ENCODE peak calls at places on chromosomes 4 and X, in six cellular contexts. J is vagina, T is adrenal gland, F is uterus, L is fibroblast of villous mesenchyme, P is endodermal cell. Z is an unnamed sample.

GRCh38 chr4:174398728-174399127 is 115.0 kb downstream of the CEP44 start:
- DNase-seq in J (no peak), T (no peak), F (no peak), L (peak), P (no peak), Z (no peak)

GRCh38 chrX:97685753-97686152 is 802.0 kb downstream of the RPA4 start:
- DNase-seq in J (no peak), T (peak), F (no peak), L (peak), P (no peak), Z (peak)

GRCh38 chr4:8200302-8200975 is 1.3 kb downstream of the SH3TC1 start:
- DNase-seq in J (no peak), T (no peak), F (no peak), L (peak), P (no peak), Z (peak)

GRCh38 chr4:13264126-13264525 is 220.0 kb downstream of the RAB28 start:
- DNase-seq in J (no peak), T (no peak), F (no peak), L (no peak), P (no peak), Z (no peak)

GRCh38 chr4:126661194-126661593 is 971.6 kb upstream of the INTU start:
- DNase-seq in J (no peak), T (no peak), F (no peak), L (no peak), P (no peak), Z (no peak)

GRCh38 chr4:24778427-24779225 is 16.7 kb upstream of the SOD3 start:
- DNase-seq in J (peak), T (no peak), F (peak), L (peak), P (no peak), Z (no peak)

GRCh38 chrX:15293471-15293870 is 22.0 kb downstream of the ASB11 start:
- DNase-seq in J (no peak), T (no peak), F (no peak), L (no peak), P (no peak), Z (no peak)

GRCh38 chr4:53010320-53010719 is 148.2 kb downstream of the RASL11B start:
- DNase-seq in J (no peak), T (peak), F (peak), L (peak), P (no peak), Z (peak)

GRCh38 chr4:87192155-87192919 is 28.1 kb downstream of the KLHL8 start:
- DNase-seq in J (no peak), T (no peak), F (no peak), L (no peak), P (no peak), Z (no peak)

GRCh38 chr4:150149381-150149780 is 71.1 kb downstream of the DCLK2 start:
- DNase-seq in J (no peak), T (peak), F (no peak), L (peak), P (no peak), Z (no peak)

GRCh38 chr4:36757623-36758311 is 476.4 kb downstream of the DTHD1 start:
- DNase-seq in J (no peak), T (no peak), F (no peak), L (no peak), P (peak), Z (no peak)

GRCh38 chr4:21192367-21192766 is 492.1 kb downstream of the PACRGL start:
- DNase-seq in J (no peak), T (no peak), F (no peak), L (no peak), P (no peak), Z (no peak)

GRCh38 chrX:153460826-153461225 is 9.6 kb downstream of the HAUS7 start:
- DNase-seq in J (no peak), T (peak), F (peak), L (peak), P (peak), Z (peak)

GRCh38 chr4:186689476-186689875 is 34.2 kb downstream of the FAT1 start:
- DNase-seq in J (no peak), T (no peak), F (no peak), L (no peak), P (no peak), Z (peak)

GRCh38 chr4:143253156-143253555 is 68.4 kb downstream of the USP38 start:
- DNase-seq in J (no peak), T (no peak), F (no peak), L (no peak), P (no peak), Z (no peak)

GRCh38 chr4:143252478-143252877 is 67.8 kb downstream of the USP38 start:
- DNase-seq in J (no peak), T (no peak), F (no peak), L (no peak), P (no peak), Z (no peak)

GRCh38 chr4:143250617-143251016 is 65.9 kb downstream of the USP38 start:
- DNase-seq in J (no peak), T (no peak), F (no peak), L (no peak), P (no peak), Z (no peak)

GRCh38 chr4:143251348-143251747 is 66.6 kb downstream of the USP38 start:
- DNase-seq in J (no peak), T (no peak), F (no peak), L (no peak), P (no peak), Z (no peak)

GRCh38 chr4:143251781-143252180 is 67.1 kb downstream of the USP38 start:
- DNase-seq in J (no peak), T (no peak), F (no peak), L (no peak), P (no peak), Z (no peak)
- H3K4me3 ChIP-seq in J (no peak), T (no peak), F (no peak), L (no peak), P (no peak), Z (no peak)

GRCh38 chr4:121050251-121050650 is 22.1 kb downstream of the NDNF start:
- DNase-seq in J (no peak), T (no peak), F (no peak), L (no peak), P (no peak), Z (no peak)
- TF ChIP-seq CTCF in J (no peak), T (no peak), F (no peak), L (peak), P (peak), Z (peak)

GRCh38 chr4:142480244-142480643 is 365.9 kb downstream of the INPP4B start:
- DNase-seq in J (no peak), T (no peak), F (no peak), L (peak), P (no peak), Z (no peak)

GRCh38 chr4:142473218-142473959 is 372.7 kb downstream of the INPP4B start:
- DNase-seq in J (no peak), T (no peak), F (peak), L (no peak), P (no peak), Z (peak)

GRCh38 chr4:142473960-142474338 is 372.2 kb downstream of the INPP4B start:
- DNase-seq in J (no peak), T (no peak), F (no peak), L (no peak), P (no peak), Z (no peak)

GRCh38 chr4:142475663-142476062 is 370.4 kb downstream of the INPP4B start:
- DNase-seq in J (no peak), T (no peak), F (no peak), L (peak), P (no peak), Z (no peak)

GRCh38 chr4:142474398-142475087 is 371.6 kb downstream of the INPP4B start:
- DNase-seq in J (no peak), T (no peak), F (no peak), L (no peak), P (no peak), Z (peak)
- H3K4me3 ChIP-seq in J (no peak), T (no peak), F (no peak), L (no peak), P (no peak), Z (no peak)

GRCh38 chr4:121822796-121823504 is 733 bp downstream of the CCNA2 start:
- DNase-seq in J (no peak), T (peak), F (peak), L (peak), P (peak), Z (peak)

GRCh38 chr4:121822047-121822446 is 1.6 kb downstream of the CCNA2 start:
- DNase-seq in J (no peak), T (no peak), F (no peak), L (no peak), P (no peak), Z (no peak)

GRCh38 chr4:121824950-121825349 is 1.3 kb upstream of the CCNA2 start:
- DNase-seq in J (no peak), T (no peak), F (no peak), L (no peak), P (no peak), Z (no peak)

GRCh38 chr4:121824171-121824527 is 466 bp upstream of the CCNA2 start:
- DNase-seq in J (no peak), T (no peak), F (no peak), L (no peak), P (no peak), Z (no peak)

DNA sequence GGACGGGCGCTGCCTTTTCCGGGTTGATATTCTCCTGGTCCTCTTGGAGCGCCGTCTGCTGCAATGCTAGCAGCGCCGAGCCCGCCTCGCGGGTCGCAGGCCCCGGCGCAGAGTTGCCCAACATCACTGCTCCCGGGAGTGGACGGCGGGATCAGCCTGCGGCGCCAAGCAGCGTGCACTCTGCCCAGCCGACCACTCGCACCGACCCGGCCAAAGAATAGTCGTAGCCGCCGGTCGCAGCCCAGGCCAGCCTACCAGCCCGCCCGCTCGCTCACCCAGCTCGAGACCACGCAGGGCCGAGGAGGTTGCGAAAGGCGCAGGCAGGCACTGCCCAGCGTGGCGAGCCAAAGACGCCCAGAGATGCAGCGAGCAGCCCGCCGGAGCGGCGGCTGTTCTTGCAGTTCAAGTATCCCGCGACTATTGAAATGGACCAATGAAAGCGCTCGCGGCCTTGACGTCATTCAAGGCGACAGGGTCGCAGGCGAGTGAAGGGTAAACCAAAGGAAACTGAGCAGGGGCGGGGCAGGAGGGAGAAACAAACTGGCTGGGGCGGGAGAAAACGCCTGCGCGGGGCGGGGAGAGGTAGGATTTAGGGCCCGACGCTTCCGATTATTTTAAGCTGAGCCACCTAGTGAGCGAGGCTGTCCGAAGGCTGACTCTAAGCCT is at the start of gene CCNA2:
- DNase-seq in J (peak), T (peak), F (peak), L (peak), P (peak), Z (peak)
- TF ChIP-seq CTCF in J (no peak), T (no peak), F (no peak), L (no peak), P (no peak), Z (no peak)

GRCh38 chr4:997375-998071 is 4.3 kb upstream of the SLC26A1 start:
- DNase-seq in J (no peak), T (peak), F (no peak), L (no peak), P (no peak), Z (no peak)
- H3K4me3 ChIP-seq in J (peak), T (peak), F (peak), L (peak), P (no peak), Z (no peak)